ENCODE peak calls at places on chromosomes 2 and 18, in seven cellular contexts. T, C, B, A, N, M and S are unnamed samples.

GRCh38 chr2:217218269-217219140 is 358.6 kb upstream of the TNP1 start:
- DNase-seq in T (no peak), C (no peak), B (peak; percentile 77), A (no peak), N (peak; percentile 87), M (no peak), S (no peak)

GRCh38 chr2:20940481-20940795 is 103.4 kb downstream of the APOB start:
- DNase-seq in T (no peak), C (no peak), B (no peak), A (no peak), N (no peak), M (no peak), S (no peak)

GRCh38 chr2:62340981-62341624 is 145.2 kb downstream of the B3GNT2 start:
- DNase-seq in T (peak; percentile 29), C (no peak), B (peak; percentile 7), A (no peak), N (no peak), M (no peak), S (no peak)

GRCh38 chr18:71682591-71682990 is 861.6 kb downstream of the CBLN2 start:
- DNase-seq in T (no peak), C (no peak), B (no peak), A (no peak), N (no peak), M (no peak), S (no peak)

GRCh38 chr2:64204006-64204632 is 59.9 kb upstream of the PELI1 start:
- DNase-seq in T (no peak), C (no peak), B (no peak), A (peak; percentile 50), N (peak; percentile 62), M (peak; percentile 32), S (peak; percentile 16)

GRCh38 chr2:171568085-171568484 is 45.8 kb downstream of the CYBRD1 start:
- DNase-seq in T (no peak), C (no peak), B (no peak), A (no peak), N (no peak), M (no peak), S (no peak)

GRCh38 chr2:167240671-167241070 is 352.4 kb downstream of the XIRP2 start:
- DNase-seq in T (no peak), C (no peak), B (peak; percentile 1), A (no peak), N (peak; percentile 38), M (no peak), S (no peak)

GRCh38 chr2:181258761-181259160 is 198.4 kb upstream of the ITGA4 start:
- DNase-seq in T (no peak), C (no peak), B (peak; percentile 93), A (no peak), N (peak; percentile 40), M (no peak), S (no peak)

GRCh38 chr2:94996401-94997100 is 29.0 kb upstream of the MAL start:
- DNase-seq in T (no peak), C (no peak), B (no peak), A (no peak), N (no peak), M (no peak), S (no peak)

GRCh38 chr2:12769492-12770105 is 52.9 kb downstream of the TRIB2 start:
- DNase-seq in T (peak; percentile 32), C (no peak), B (peak; percentile 49), A (no peak), N (peak; percentile 24), M (no peak), S (no peak)

GRCh38 chr2:143700865-143701264 is 571.6 kb downstream of the ARHGAP15 start:
- DNase-seq in T (no peak), C (no peak), B (no peak), A (no peak), N (no peak), M (no peak), S (no peak)

GRCh38 chr18:62436636-62437519 is 85.9 kb upstream of the ZCCHC2 start:
- DNase-seq in T (peak; percentile 86), C (no peak), B (peak; percentile 80), A (no peak), N (peak; percentile 56), M (no peak), S (no peak)

GRCh38 chr2:12397861-12398260 is 318.9 kb upstream of the TRIB2 start:
- DNase-seq in T (no peak), C (no peak), B (no peak), A (no peak), N (no peak), M (no peak), S (no peak)

GRCh38 chr18:58898427-58898826 is 33.8 kb downstream of the ZNF532 start:
- DNase-seq in T (no peak), C (no peak), B (no peak), A (no peak), N (no peak), M (no peak), S (no peak)

GRCh38 chr2:31284107-31284506 is 50.2 kb downstream of the EHD3 start:
- DNase-seq in T (no peak), C (no peak), B (no peak), A (no peak), N (no peak), M (no peak), S (no peak)

GRCh38 chr2:27003003-27003402 is 29.8 kb upstream of the TMEM214 start:
- DNase-seq in T (no peak), C (no peak), B (no peak), A (no peak), N (peak; percentile 74), M (no peak), S (no peak)

GRCh38 chr2:8416836-8417832 is 264.7 kb upstream of the ID2 start:
- DNase-seq in T (no peak), C (no peak), B (no peak), A (no peak), N (peak; percentile 56), M (no peak), S (no peak)

GRCh38 chr2:48144777-48145176 is 238.5 kb upstream of the FBXO11 start:
- DNase-seq in T (no peak), C (no peak), B (no peak), A (no peak), N (no peak), M (no peak), S (no peak)

GRCh38 chr2:79375817-79376216 is 137.0 kb upstream of the CTNNA2 start:
- DNase-seq in T (no peak), C (no peak), B (no peak), A (no peak), N (no peak), M (no peak), S (no peak)

GRCh38 chr2:165920748-165921147 is 32.8 kb downstream of the TTC21B start:
- DNase-seq in T (no peak), C (no peak), B (no peak), A (no peak), N (no peak), M (no peak), S (no peak)

GRCh38 chr18:63963610-63964256 is 6.1 kb upstream of the SERPINB8 start:
- DNase-seq in T (peak; percentile 29), C (no peak), B (peak; percentile 42), A (peak; percentile 19), N (peak; percentile 77), M (no peak), S (peak; percentile 16)

GRCh38 chr18:79524181-79525078 is 128.7 kb downstream of the NFATC1 start:
- DNase-seq in T (peak; percentile 16), C (no peak), B (no peak), A (peak; percentile 74), N (no peak), M (peak; percentile 46), S (peak; percentile 28)

GRCh38 chr2:71389379-71390072 is 57.9 kb downstream of the ZNF638 start:
- DNase-seq in T (no peak), C (no peak), B (no peak), A (no peak), N (no peak), M (no peak), S (no peak)